ENCODE peak calls at places on chromosomes 5 and 9, in seven cellular contexts. V is NCI-H748 treated with DMSO at 0.1 percent for 48 hours; G is stimulated activated naive CD8-positive, alpha-beta T cell treated with anti-CD3 and anti-CD28 coated beads, Interleukin-15, amount 100 ng/mL, for 72 hours; D is glutamatergic neuron; H is T-helper 2 cell; Q is CD4-positive, CD25-positive, alpha-beta regulatory T cell; B is activated naive CD4-positive, alpha-beta T cell treated with Interleukin-2 at 50 U/mL for 16 hours. W is an unnamed sample.

GRCh38 chr5:29412979-29413378 is 1780.5 kb upstream of the CDH6 start:
- DNase-seq in G (no peak), D (no peak), B (no peak), V (no peak), H (no peak), Q (no peak), W (no peak)

GRCh38 chr9:35816708-35817107 is 1.9 kb upstream of the HINT2 start:
- DNase-seq in D (peak), V (no peak), Q (no peak), H (no peak), G (no peak), B (no peak), W (no peak)

GRCh38 chr5:169960659-169961058 is 19.6 kb downstream of the INSYN2B start:
- DNase-seq in H (no peak), G (no peak), V (no peak), B (no peak), D (no peak), Q (no peak), W (no peak)

GRCh38 chr9:20437466-20437865 is 184.8 kb downstream of the MLLT3 start:
- DNase-seq in B (no peak), Q (no peak), G (no peak), V (no peak), D (no peak), H (no peak), W (no peak)

GRCh38 chr9:137162505-137163100 is 7.2 kb downstream of the LRRC26 start:
- DNase-seq in B (peak), D (no peak), H (no peak), Q (no peak), V (no peak), G (no peak), W (no peak)

GRCh38 chr5:169602535-169602934 is 19.0 kb downstream of the SPDL1 start:
- DNase-seq in G (no peak), Q (no peak), V (no peak), B (no peak), H (no peak), D (no peak), W (no peak)

GRCh38 chr5:76582252-76583162 is 40.7 kb downstream of the F2RL2 start:
- DNase-seq in D (no peak), V (no peak), H (no peak), Q (no peak), G (no peak), B (peak), W (peak)

GRCh38 chr5:127875235-127876021 is 172.2 kb downstream of the CCDC192 start:
- DNase-seq in V (peak), D (peak), G (peak), Q (peak), H (no peak), B (peak), W (peak)

GRCh38 chr5:159262472-159262858 is 625 bp upstream of the UBLCP1 start:
- DNase-seq in Q (no peak), D (no peak), B (no peak), H (no peak), G (no peak), V (peak), W (no peak)

GRCh38 chr5:150234606-150235547 is 45.0 kb downstream of the SLC6A7 start:
- DNase-seq in H (no peak), G (no peak), V (no peak), Q (no peak), B (no peak), D (no peak), W (no peak)

GRCh38 chr9:33289501-33289900 is 815 bp upstream of the NFX1 start:
- DNase-seq in Q (peak), G (peak), D (peak), V (no peak), B (peak), H (no peak), W (no peak)

GRCh38 chr5:1127991-1128785 is 16.3 kb upstream of the SLC12A7 start:
- DNase-seq in B (no peak), Q (no peak), H (no peak), D (no peak), V (peak), G (no peak), W (no peak)

GRCh38 chr9:97964901-97965300 is 18.2 kb upstream of the ANP32B start:
- DNase-seq in D (no peak), H (no peak), Q (no peak), G (no peak), V (no peak), B (no peak), W (no peak)